ENCODE peak calls at places on chromosomes 2 and 18, in nine cellular contexts. One of them, this sample, is unnamed.

GRCh38 chr18:48342125-48342524 is 67.1 kb downstream of the ZBTB7C start:
- DNase-seq in spleen: peak
- DNase-seq in stomach: no peak
- DNase-seq in prostate gland: no peak
- DNase-seq in sigmoid colon: no peak
- DNase-seq in SK-N-SH: peak
- DNase-seq in HepG2: no peak
- DNase-seq in transverse colon: no peak
- DNase-seq in GM23338: no peak
- DNase-seq in this sample: no peak

GRCh38 chr2:133676392-133677130 is 108.3 kb upstream of the NCKAP5 start:
- DNase-seq in stomach: no peak
- DNase-seq in SK-N-SH: no peak
- DNase-seq in HepG2: no peak
- DNase-seq in spleen: no peak
- DNase-seq in transverse colon: no peak
- DNase-seq in sigmoid colon: no peak
- DNase-seq in GM23338: no peak
- DNase-seq in prostate gland: no peak
- DNase-seq in this sample: no peak

GRCh38 chr2:152661076-152661475 is 56.2 kb downstream of the PRPF40A start:
- DNase-seq in HepG2: peak
- DNase-seq in transverse colon: no peak
- DNase-seq in sigmoid colon: no peak
- DNase-seq in prostate gland: no peak
- DNase-seq in spleen: no peak
- DNase-seq in SK-N-SH: no peak
- DNase-seq in GM23338: no peak
- DNase-seq in stomach: no peak
- DNase-seq in this sample: no peak

GRCh38 chr2:217412721-217413120 is 552.9 kb upstream of the TNP1 start:
- DNase-seq in SK-N-SH: no peak
- DNase-seq in sigmoid colon: peak
- DNase-seq in HepG2: no peak
- DNase-seq in spleen: no peak
- DNase-seq in stomach: no peak
- DNase-seq in transverse colon: no peak
- DNase-seq in prostate gland: no peak
- DNase-seq in GM23338: no peak
- DNase-seq in this sample: no peak

GRCh38 chr18:26745288-26745975 is 120.1 kb downstream of the AQP4 start:
- DNase-seq in transverse colon: no peak
- DNase-seq in spleen: no peak
- DNase-seq in stomach: peak
- DNase-seq in SK-N-SH: no peak
- DNase-seq in GM23338: no peak
- DNase-seq in sigmoid colon: no peak
- DNase-seq in prostate gland: peak
- DNase-seq in HepG2: no peak
- DNase-seq in this sample: no peak

GRCh38 chr2:222024934-222025890 is 273.6 kb downstream of the PAX3 start:
- DNase-seq in HepG2: peak
- DNase-seq in spleen: no peak
- DNase-seq in GM23338: peak
- DNase-seq in sigmoid colon: no peak
- DNase-seq in stomach: no peak
- DNase-seq in transverse colon: no peak
- DNase-seq in SK-N-SH: peak
- DNase-seq in prostate gland: no peak
- DNase-seq in this sample: no peak

GRCh38 chr18:44179693-44180092 is 501.0 kb upstream of the SETBP1 start:
- DNase-seq in transverse colon: no peak
- DNase-seq in prostate gland: no peak
- DNase-seq in GM23338: no peak
- DNase-seq in SK-N-SH: no peak
- DNase-seq in HepG2: no peak
- DNase-seq in spleen: peak
- DNase-seq in stomach: no peak
- DNase-seq in sigmoid colon: no peak
- DNase-seq in this sample: no peak

GRCh38 chr2:45595724-45596435 is 15.2 kb downstream of the SRBD1 start:
- DNase-seq in sigmoid colon: no peak
- DNase-seq in HepG2: no peak
- DNase-seq in GM23338: no peak
- DNase-seq in transverse colon: peak
- DNase-seq in stomach: peak
- DNase-seq in prostate gland: no peak
- DNase-seq in spleen: no peak
- DNase-seq in SK-N-SH: no peak
- DNase-seq in this sample: peak

GRCh38 chr2:11996618-11997017 is 250.2 kb downstream of the LPIN1 start:
- DNase-seq in HepG2: no peak
- DNase-seq in GM23338: no peak
- DNase-seq in spleen: no peak
- DNase-seq in prostate gland: no peak
- DNase-seq in transverse colon: no peak
- DNase-seq in SK-N-SH: no peak
- DNase-seq in sigmoid colon: no peak
- DNase-seq in stomach: no peak
- DNase-seq in this sample: no peak

GRCh38 chr2:205496777-205497176 is 185.5 kb upstream of the NRP2 start:
- DNase-seq in SK-N-SH: no peak
- DNase-seq in GM23338: no peak
- DNase-seq in stomach: no peak
- DNase-seq in spleen: no peak
- DNase-seq in prostate gland: no peak
- DNase-seq in transverse colon: no peak
- DNase-seq in sigmoid colon: no peak
- DNase-seq in HepG2: no peak
- DNase-seq in this sample: no peak

GRCh38 chr18:10264260-10264659 is 190.2 kb upstream of the APCDD1 start:
- DNase-seq in transverse colon: no peak
- DNase-seq in prostate gland: no peak
- DNase-seq in spleen: no peak
- DNase-seq in GM23338: no peak
- DNase-seq in stomach: no peak
- DNase-seq in HepG2: no peak
- DNase-seq in sigmoid colon: no peak
- DNase-seq in SK-N-SH: no peak
- DNase-seq in this sample: no peak

GRCh38 chr2:62340981-62341624 is 145.2 kb downstream of the B3GNT2 start:
- DNase-seq in sigmoid colon: peak
- DNase-seq in transverse colon: peak
- DNase-seq in HepG2: no peak
- DNase-seq in stomach: peak
- DNase-seq in GM23338: no peak
- DNase-seq in spleen: no peak
- DNase-seq in SK-N-SH: peak
- DNase-seq in prostate gland: no peak
- DNase-seq in this sample: no peak

GRCh38 chr2:8607591-8607990 is 74.3 kb upstream of the ID2 start:
- DNase-seq in SK-N-SH: no peak
- DNase-seq in GM23338: no peak
- DNase-seq in transverse colon: no peak
- DNase-seq in HepG2: no peak
- DNase-seq in prostate gland: no peak
- DNase-seq in spleen: no peak
- DNase-seq in sigmoid colon: no peak
- DNase-seq in stomach: no peak
- DNase-seq in this sample: no peak

GRCh38 chr2:8606649-8607550 is 75.0 kb upstream of the ID2 start:
- DNase-seq in stomach: no peak
- DNase-seq in GM23338: no peak
- DNase-seq in prostate gland: no peak
- DNase-seq in transverse colon: no peak
- DNase-seq in spleen: no peak
- DNase-seq in SK-N-SH: no peak
- DNase-seq in HepG2: no peak
- DNase-seq in sigmoid colon: no peak
- DNase-seq in this sample: peak

GRCh38 chr2:8605350-8606065 is 76.3 kb upstream of the ID2 start:
- DNase-seq in prostate gland: no peak
- DNase-seq in GM23338: no peak
- DNase-seq in SK-N-SH: no peak
- DNase-seq in transverse colon: no peak
- DNase-seq in HepG2: no peak
- DNase-seq in spleen: no peak
- DNase-seq in stomach: no peak
- DNase-seq in sigmoid colon: no peak
- DNase-seq in this sample: no peak

GRCh38 chr2:8604262-8604661 is 77.6 kb upstream of the ID2 start:
- DNase-seq in SK-N-SH: no peak
- DNase-seq in HepG2: no peak
- DNase-seq in prostate gland: no peak
- DNase-seq in spleen: no peak
- DNase-seq in sigmoid colon: no peak
- DNase-seq in GM23338: no peak
- DNase-seq in transverse colon: no peak
- DNase-seq in stomach: no peak
- DNase-seq in this sample: no peak

DNA sequence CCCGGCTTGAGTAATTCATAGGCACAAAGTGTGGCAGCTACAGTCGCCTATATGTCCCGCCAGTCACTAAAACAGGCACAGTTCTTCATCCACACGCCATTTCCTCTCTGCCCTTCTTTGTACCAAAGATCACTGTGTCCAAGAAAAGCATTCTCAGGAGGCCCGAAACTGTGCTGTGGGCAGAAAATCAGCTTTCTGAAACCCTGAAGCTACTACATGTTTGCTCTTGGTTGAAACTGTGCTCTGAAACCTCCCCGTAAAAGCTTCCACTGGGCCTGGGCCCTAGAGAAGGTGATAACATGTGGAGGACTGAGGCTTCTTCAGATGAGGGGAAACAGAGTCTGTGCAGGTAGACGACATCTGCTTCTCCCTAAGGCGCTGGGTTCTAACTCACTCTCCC is 75.6 kb upstream of the ID2 start:
- DNase-seq in stomach: no peak
- DNase-seq in HepG2: no peak
- DNase-seq in sigmoid colon: no peak
- DNase-seq in spleen: no peak
- DNase-seq in prostate gland: no peak
- DNase-seq in GM23338: no peak
- DNase-seq in SK-N-SH: no peak
- DNase-seq in transverse colon: no peak
- DNase-seq in this sample: no peak
- H3K27ac ChIP-seq in stomach: no peak
- H3K27ac ChIP-seq in HepG2: no peak
- H3K27ac ChIP-seq in sigmoid colon: no peak
- H3K27ac ChIP-seq in spleen: no peak
- H3K27ac ChIP-seq in prostate gland: peak
- H3K27ac ChIP-seq in GM23338: no peak
- H3K27ac ChIP-seq in SK-N-SH: no peak
- H3K27ac ChIP-seq in transverse colon: no peak
- H3K27ac ChIP-seq in this sample: no peak

DNA sequence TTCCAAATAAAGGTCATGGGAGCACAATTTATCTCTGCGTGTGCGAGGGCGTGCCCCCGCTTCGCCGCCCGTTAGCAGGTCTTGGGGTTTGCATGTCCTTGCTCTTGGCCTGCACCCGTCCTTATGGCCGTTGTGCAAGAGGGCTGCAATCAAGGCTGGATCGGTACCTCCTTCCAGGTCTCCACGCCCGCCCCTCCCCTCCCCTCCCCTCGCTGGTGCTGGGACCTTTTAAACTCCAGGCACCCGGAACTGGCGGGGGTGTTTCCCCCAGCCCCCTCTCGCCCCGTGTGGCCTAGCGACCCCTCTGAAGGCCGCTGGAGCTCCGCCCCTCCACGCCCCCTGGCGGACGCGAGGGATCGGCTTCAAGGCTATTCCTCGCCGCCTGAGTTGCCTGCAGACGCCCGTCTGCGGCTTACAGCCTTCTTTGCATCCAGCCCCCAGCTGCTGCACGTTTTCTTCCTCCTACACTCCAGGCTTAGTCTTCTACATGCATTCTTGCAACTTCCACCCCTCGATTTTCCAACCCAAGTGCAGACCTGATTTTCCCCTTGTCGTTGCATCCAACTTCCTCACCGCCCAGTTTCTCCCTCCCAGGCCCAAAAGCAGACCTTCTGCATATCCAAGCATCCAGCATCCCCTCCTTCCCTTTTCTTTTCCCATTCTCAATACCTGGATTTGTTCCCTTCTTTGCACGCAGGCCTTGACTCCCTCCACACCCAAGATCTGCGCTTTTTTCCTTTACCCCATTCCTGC is 577 bp downstream of the IDH1 start:
- DNase-seq in SK-N-SH: peak
- DNase-seq in transverse colon: peak
- DNase-seq in HepG2: peak
- DNase-seq in prostate gland: peak
- DNase-seq in GM23338: peak
- DNase-seq in sigmoid colon: peak
- DNase-seq in spleen: peak
- DNase-seq in stomach: peak
- DNase-seq in this sample: peak
- TF ChIP-seq POLR2AphosphoS5 in SK-N-SH: no peak
- TF ChIP-seq POLR2AphosphoS5 in transverse colon: peak
- TF ChIP-seq POLR2AphosphoS5 in HepG2: peak
- TF ChIP-seq POLR2AphosphoS5 in prostate gland: peak
- TF ChIP-seq POLR2AphosphoS5 in GM23338: peak
- TF ChIP-seq POLR2AphosphoS5 in sigmoid colon: no peak
- TF ChIP-seq POLR2AphosphoS5 in spleen: peak
- TF ChIP-seq POLR2AphosphoS5 in stomach: no peak
- TF ChIP-seq POLR2AphosphoS5 in this sample: no peak

GRCh38 chr2:148927010-148927409 is 52.0 kb downstream of the KIF5C start:
- DNase-seq in HepG2: no peak
- DNase-seq in transverse colon: peak
- DNase-seq in GM23338: no peak
- DNase-seq in SK-N-SH: no peak
- DNase-seq in prostate gland: no peak
- DNase-seq in sigmoid colon: no peak
- DNase-seq in spleen: peak
- DNase-seq in stomach: no peak
- DNase-seq in this sample: no peak
- H3K4me3 ChIP-seq in HepG2: no peak
- H3K4me3 ChIP-seq in transverse colon: no peak
- H3K4me3 ChIP-seq in GM23338: no peak
- H3K4me3 ChIP-seq in SK-N-SH: no peak
- H3K4me3 ChIP-seq in prostate gland: no peak
- H3K4me3 ChIP-seq in sigmoid colon: no peak
- H3K4me3 ChIP-seq in spleen: peak
- H3K4me3 ChIP-seq in stomach: peak
- H3K4me3 ChIP-seq in this sample: peak

GRCh38 chr18:11963991-11964484 is 17.3 kb upstream of the IMPA2 start:
- DNase-seq in HepG2: no peak
- DNase-seq in spleen: no peak
- DNase-seq in transverse colon: no peak
- DNase-seq in sigmoid colon: no peak
- DNase-seq in SK-N-SH: no peak
- DNase-seq in stomach: no peak
- DNase-seq in GM23338: peak
- DNase-seq in prostate gland: no peak
- DNase-seq in this sample: no peak
- H3K27ac ChIP-seq in HepG2: no peak
- H3K27ac ChIP-seq in spleen: no peak
- H3K27ac ChIP-seq in transverse colon: peak
- H3K27ac ChIP-seq in sigmoid colon: peak
- H3K27ac ChIP-seq in SK-N-SH: no peak
- H3K27ac ChIP-seq in stomach: peak
- H3K27ac ChIP-seq in GM23338: no peak
- H3K27ac ChIP-seq in prostate gland: no peak
- H3K27ac ChIP-seq in this sample: no peak

GRCh38 chr2:73984922-73985317 is 210 bp downstream of the TET3 start:
- DNase-seq in prostate gland: peak
- DNase-seq in transverse colon: peak
- DNase-seq in GM23338: peak
- DNase-seq in stomach: peak
- DNase-seq in HepG2: peak
- DNase-seq in spleen: no peak
- DNase-seq in sigmoid colon: peak
- DNase-seq in SK-N-SH: no peak
- DNase-seq in this sample: peak
- TF ChIP-seq POLR2AphosphoS5 in prostate gland: no peak
- TF ChIP-seq POLR2AphosphoS5 in transverse colon: no peak
- TF ChIP-seq POLR2AphosphoS5 in GM23338: no peak
- TF ChIP-seq POLR2AphosphoS5 in stomach: no peak
- TF ChIP-seq POLR2AphosphoS5 in HepG2: no peak
- TF ChIP-seq POLR2AphosphoS5 in spleen: peak
- TF ChIP-seq POLR2AphosphoS5 in sigmoid colon: peak
- TF ChIP-seq POLR2AphosphoS5 in SK-N-SH: no peak
- TF ChIP-seq POLR2AphosphoS5 in this sample: no peak

This sample was measured in upper lobe of left lung.